ENCODE peak calls at places on chromosomes 2 and 18, in four cellular contexts. M is cardiac fibroblast, Z is right lobe of liver, L is AG10803. O is an unnamed sample.

GRCh38 chr2:1080984-1081383 is 130.3 kb downstream of the SNTG2 start:
- DNase-seq in M (no peak), Z (no peak), L (no peak), O (no peak)

GRCh38 chr2:226906439-226906796 is 70.6 kb downstream of the RHBDD1 start:
- DNase-seq in M (no peak), Z (no peak), L (no peak), O (no peak)

GRCh38 chr2:55163895-55164509 is 68.1 kb downstream of the CLHC1 start:
- DNase-seq in M (no peak), Z (no peak), L (no peak), O (no peak)

GRCh38 chr2:14910659-14911058 is 278.1 kb downstream of the LRATD1 start:
- DNase-seq in M (no peak), Z (no peak), L (no peak), O (no peak)

GRCh38 chr2:55103039-55103438 is 52.8 kb upstream of the RTN4 start:
- DNase-seq in M (peak; percentile 58), Z (no peak), L (no peak), O (no peak)

GRCh38 chr2:25570161-25570840 is 103.1 kb downstream of the DTNB start:
- DNase-seq in M (peak; percentile 54), Z (no peak), L (peak; percentile 59), O (no peak)

GRCh38 chr2:66866331-66867037 is 431.6 kb downstream of the MEIS1 start:
- DNase-seq in M (no peak), Z (no peak), L (peak; percentile 61), O (no peak)

GRCh38 chr2:180656455-180656847 is 324.0 kb upstream of the UBE2E3 start:
- DNase-seq in M (peak; percentile 79), Z (no peak), L (peak; percentile 59), O (no peak)

GRCh38 chr2:120910956-120911951 is 175.6 kb downstream of the GLI2 start:
- DNase-seq in M (peak; percentile 52), Z (peak; percentile 48), L (peak; percentile 59), O (no peak)

GRCh38 chr2:47404356-47404755 is 1.4 kb downstream of the MSH2 start:
- DNase-seq in M (no peak), Z (no peak), L (no peak), O (no peak)

GRCh38 chr2:42722328-42723190 is 41.4 kb downstream of the OXER1 start:
- DNase-seq in M (peak; percentile 85), Z (no peak), L (peak; percentile 92), O (peak; percentile 79)

GRCh38 chr2:187057466-187057865 is 208.5 kb upstream of the ZSWIM2 start:
- DNase-seq in M (no peak), Z (no peak), L (no peak), O (no peak)

GRCh38 chr2:43376523-43377198 is 150.3 kb upstream of the ZFP36L2 start:
- DNase-seq in M (no peak), Z (no peak), L (no peak), O (no peak)

GRCh38 chr18:23526516-23527063 is 23.3 kb downstream of the RMC1 start:
- DNase-seq in M (no peak), Z (no peak), L (no peak), O (no peak)

GRCh38 chr2:168431301-168432024 is 24.6 kb upstream of the CERS6 start:
- DNase-seq in M (no peak), Z (no peak), L (no peak), O (no peak)

GRCh38 chr2:168430431-168430830 is 25.6 kb upstream of the CERS6 start:
- DNase-seq in M (no peak), Z (no peak), L (peak; percentile 11), O (no peak)

GRCh38 chr2:168432565-168433186 is 23.4 kb upstream of the CERS6 start:
- DNase-seq in M (no peak), Z (no peak), L (no peak), O (no peak)

GRCh38 chr2:168434164-168434563 is 21.9 kb upstream of the CERS6 start:
- DNase-seq in M (no peak), Z (no peak), L (no peak), O (no peak)

GRCh38 chr2:168432100-168432499 is 24.0 kb upstream of the CERS6 start:
- DNase-seq in M (no peak), Z (no peak), L (no peak), O (no peak)
- H3K4me3 ChIP-seq in M (no peak overlapping the region), Z (no peak overlapping the region), L (no peak overlapping the region), O (no peak overlapping the region)

DNA sequence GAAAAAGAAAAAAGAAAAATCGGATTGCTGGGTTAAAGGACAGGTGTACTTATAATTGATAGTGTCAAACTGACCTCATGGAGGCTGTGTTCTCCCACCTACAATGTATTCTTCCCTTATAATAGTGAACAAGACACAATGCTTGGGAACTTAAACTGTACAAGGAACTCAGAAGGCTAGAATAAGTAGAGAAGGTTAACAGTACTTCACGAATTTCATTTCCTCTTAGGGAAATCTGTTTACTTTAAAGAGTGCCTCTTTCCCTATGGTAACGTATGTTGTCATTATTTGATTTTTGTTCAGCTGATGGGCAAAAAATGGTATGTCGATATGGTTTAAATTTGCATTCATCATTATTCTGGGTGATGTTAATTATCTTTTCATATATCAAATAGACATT is 9.3 kb upstream of the HK2 start:
- DNase-seq in M (no peak), Z (no peak), L (no peak), O (no peak)
- H3K4me3 ChIP-seq in M (no peak overlapping the region), Z (no peak overlapping the region), L (no peak overlapping the region), O (no peak overlapping the region)

GRCh38 chr2:199914372-199914958 is 3.4 kb downstream of the C2orf69 start:
- DNase-seq in M (no peak), Z (no peak), L (no peak), O (no peak)
- H3K4me3 ChIP-seq in M (no peak overlapping the region), Z (no peak overlapping the region), L (no peak overlapping the region), O (no peak overlapping the region)

GRCh38 chr2:95760839-95761525 is 169.2 kb downstream of the TRIM43 start:
- DNase-seq in M (peak; percentile 75), Z (no peak), L (peak; percentile 78), O (no peak)
- H3K4me3 ChIP-seq in M (no peak overlapping the region), Z (no peak overlapping the region), L (no peak overlapping the region), O (no peak overlapping the region)